ENCODE peak calls at places on chromosomes 2 and 18, in ten cellular contexts. Z, N, L, X, K, J, W, Q, T and D are unnamed samples.

GRCh38 chr2:176001281-176001902 is 675 bp downstream of the LNPK start:
- DNase-seq in Q (peak), W (peak), Z (no peak), J (peak), X (peak), T (peak), L (peak), K (no peak), N (peak), D (peak)

GRCh38 chr2:191382801-191383200 is 137.6 kb downstream of the MYO1B start:
- DNase-seq in X (peak), J (peak), T (no peak), Z (no peak), N (no peak), L (peak), K (no peak), W (no peak), Q (peak), D (peak)

GRCh38 chr2:131039908-131040660 is 53.2 kb downstream of the FAM168B start:
- DNase-seq in N (no peak), W (no peak), X (no peak), J (peak), Q (no peak), T (no peak), Z (no peak), L (no peak), K (no peak), D (no peak)

GRCh38 chr18:44637210-44638051 is 43.3 kb upstream of the SETBP1 start:
- DNase-seq in W (no peak), Q (no peak), T (no peak), K (no peak), L (no peak), N (no peak), X (peak), Z (no peak), J (no peak), D (no peak)

GRCh38 chr2:127275789-127276188 is 18.2 kb downstream of the ERCC3 start:
- DNase-seq in L (no peak), X (no peak), J (no peak), Z (no peak), K (no peak), T (no peak), W (no peak), Q (no peak), N (peak), D (no peak)

GRCh38 chr2:160652236-160652635 is 158.6 kb upstream of the RBMS1 start:
- DNase-seq in Z (peak), N (no peak), W (peak), Q (peak), K (no peak), J (peak), X (no peak), L (no peak), T (peak), D (no peak)

GRCh38 chr18:49858309-49859005 is 45.1 kb upstream of the ACAA2 start:
- DNase-seq in Q (peak), T (peak), X (peak), W (peak), Z (peak), K (peak), L (peak), J (peak), N (peak), D (peak)

GRCh38 chr2:172986040-172986439 is 89.6 kb upstream of the MAP3K20 start:
- DNase-seq in X (peak), Q (no peak), Z (no peak), N (no peak), J (no peak), K (no peak), W (no peak), L (no peak), T (no peak), D (no peak)

GRCh38 chr2:233426619-233427342 is 72.5 kb downstream of the DGKD start:
- DNase-seq in L (peak), Z (peak), J (peak), N (no peak), Q (peak), T (no peak), K (no peak), W (peak), X (peak), D (no peak)